ENCODE peak calls at places on chromosomes 13 and 19, in five cellular contexts. R is SK-N-SH, B is gastrocnemius medialis, I is tibial nerve, Q is fibroblast of lung. A is an unnamed sample. For H3K36me3, the result is how much of the 10 kb centered on the place peaks cover.

GRCh38 chr13:75407473-75407872 is 74.5 kb downstream of the TBC1D4 start:
- DNase-seq in Q (no peak), R (no peak), I (no peak), B (no peak), A (no peak)

GRCh38 chr13:51328488-51328887 is 11.0 kb upstream of the SERPINE3 start:
- DNase-seq in I (no peak), B (no peak), Q (no peak), R (no peak), A (no peak)

GRCh38 chr13:113547248-113547971 is 37.1 kb upstream of the TFDP1 start:
- DNase-seq in B (peak), Q (peak), I (peak), R (no peak), A (peak)

GRCh38 chr19:38079926-38080380 is 144.1 kb downstream of the DPF1 start:
- DNase-seq in B (no peak), Q (peak), I (no peak), R (no peak), A (no peak)

GRCh38 chr19:42250249-42250665 is 4.7 kb downstream of the ERF start:
- DNase-seq in R (no peak), I (no peak), Q (no peak), B (peak), A (peak)

GRCh38 chr13:113539176-113539575 is 45.4 kb upstream of the TFDP1 start:
- DNase-seq in I (no peak), Q (no peak), R (no peak), B (no peak), A (peak)

GRCh38 chr13:36102721-36103120 is 28.5 kb downstream of the DCLK1 start:
- DNase-seq in R (no peak), B (no peak), Q (no peak), I (no peak), A (no peak)

GRCh38 chr19:58182577-58182988 is 278 bp upstream of the ZNF274 start:
- DNase-seq in R (peak), I (no peak), Q (no peak), B (no peak), A (no peak)

GRCh38 chr13:65638572-65639168 is 1591.5 kb downstream of the PCDH9 start:
- DNase-seq in Q (peak), R (peak), B (no peak), I (peak), A (no peak)

GRCh38 chr13:93559718-93560117 is 333.1 kb downstream of the GPC6 start:
- DNase-seq in R (no peak), I (no peak), B (no peak), Q (peak), A (no peak)

GRCh38 chr19:30742539-30742938 is 370.4 kb downstream of the ZNF536 start:
- DNase-seq in I (no peak), B (no peak), Q (no peak), R (peak), A (no peak)

GRCh38 chr19:19276386-19276785 is 3.3 kb upstream of the TM6SF2 start:
- DNase-seq in I (no peak), B (no peak), Q (peak), R (peak), A (no peak)

GRCh38 chr13:21734961-21735360 is 64.1 kb downstream of the FGF9 start:
- DNase-seq in B (no peak), R (no peak), I (no peak), Q (no peak), A (no peak)

GRCh38 chr19:51000981-51001380 is 423 bp downstream of the KLK8 start:
- DNase-seq in I (no peak), R (no peak), B (no peak), Q (no peak), A (no peak)

GRCh38 chr19:369256-369655 is 24.7 kb upstream of the MIER2 start:
- DNase-seq in B (no peak), R (no peak), I (no peak), Q (no peak), A (no peak)

GRCh38 chr19:3801412-3802096 is 15.4 kb upstream of the MATK start:
- DNase-seq in Q (peak), R (peak), B (no peak), I (no peak), A (no peak)
- TF ChIP-seq CTCF in Q (peak), R (peak), B (no peak), I (no peak), A (no peak)

GRCh38 chr19:4366666-4367335 is 23.4 kb downstream of the MPND start:
- DNase-seq in R (no peak), I (no peak), B (no peak), Q (no peak), A (no peak)
- H3K36me3 ChIP-seq in R (under half), I (under half), B (under half), Q (under half), A (under half)

DNA sequence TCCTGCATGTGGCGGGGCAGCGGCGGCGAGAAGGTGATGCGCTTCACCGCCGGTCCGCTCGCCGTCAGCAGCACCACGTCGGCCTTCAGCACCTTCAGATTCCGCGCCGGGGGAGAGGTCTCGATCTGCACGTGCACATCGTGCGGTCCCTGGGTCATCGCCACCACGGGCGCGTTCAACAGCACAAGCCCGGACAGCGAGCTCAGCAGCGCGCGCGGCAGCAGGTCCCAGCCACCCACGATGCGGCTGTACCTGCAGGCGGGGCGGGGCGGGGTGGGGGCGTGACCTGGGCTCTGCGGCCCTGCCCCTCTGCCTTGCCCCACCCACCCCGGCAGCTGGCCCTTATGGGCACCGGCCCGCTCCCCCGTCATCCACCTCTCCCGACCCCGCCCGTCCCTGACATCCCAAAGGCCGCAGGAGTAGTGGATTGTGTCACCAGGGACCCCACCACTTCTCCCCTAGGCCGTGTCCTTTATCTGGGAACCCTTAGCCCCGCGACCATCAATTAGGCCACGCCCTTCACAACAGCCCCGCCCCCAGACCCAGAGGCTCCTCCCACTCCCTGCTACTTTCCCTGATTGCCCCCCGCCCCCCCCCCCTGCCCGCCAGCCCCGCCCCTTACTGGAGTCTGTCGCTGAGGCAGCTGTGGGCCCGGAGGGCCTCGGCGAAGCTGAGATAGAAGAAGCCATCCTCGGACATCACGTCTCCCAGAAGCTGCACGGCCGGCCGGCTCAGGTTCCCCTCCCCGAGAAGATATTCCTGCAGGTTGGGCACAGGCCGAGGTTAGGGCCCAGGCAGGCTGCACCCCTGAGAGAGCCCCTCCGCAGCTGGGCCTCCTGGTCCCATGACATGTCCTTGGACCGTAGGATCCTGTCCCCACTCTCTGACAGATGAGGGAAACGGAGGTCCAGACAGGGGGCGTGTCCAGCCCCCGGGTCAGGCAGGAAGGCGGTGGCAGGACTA is 6.1 kb downstream of the IL4I1 start:
- DNase-seq in R (peak), Q (no peak), I (no peak), B (no peak), A (peak)
- H3K4me3 ChIP-seq in R (peak), Q (no peak), I (peak), B (peak), A (peak)

DNA sequence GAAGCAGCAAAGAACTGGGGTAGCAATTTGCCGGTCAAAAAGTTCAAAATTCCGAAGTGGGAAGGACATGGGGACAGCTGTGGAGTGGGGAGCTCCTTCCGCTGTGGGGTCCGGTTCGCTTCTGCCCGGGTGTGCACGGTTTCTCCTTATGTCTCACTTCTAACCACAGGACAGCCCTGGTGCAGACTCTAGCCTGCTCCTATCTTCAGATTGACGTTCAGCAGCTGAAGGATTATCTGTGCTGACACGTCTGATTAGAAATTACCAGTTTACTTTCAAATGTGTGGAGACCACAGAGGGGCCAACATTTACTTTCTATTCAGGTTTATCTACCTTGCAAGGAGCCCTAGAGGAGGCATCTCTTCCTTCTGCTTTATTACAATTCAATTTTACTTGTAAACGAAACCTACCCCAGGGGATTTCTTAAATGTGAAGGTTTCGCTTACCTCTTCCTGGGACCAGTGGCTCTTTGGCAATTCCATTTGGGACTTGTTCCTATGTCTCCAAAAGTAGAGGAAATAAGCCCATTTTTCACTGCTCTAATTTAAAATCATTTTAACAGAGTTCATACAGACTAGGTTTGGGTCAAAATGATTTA is 27.3 kb downstream of the LHFPL6 start:
- DNase-seq in R (no peak), I (no peak), B (no peak), Q (no peak), A (no peak)
- TF ChIP-seq CTCF in R (no peak), I (no peak), B (no peak), Q (no peak), A (no peak)

GRCh38 chr19:21824679-21825078 is 11.3 kb downstream of the ZNF43 start:
- DNase-seq in I (no peak), R (no peak), B (no peak), Q (peak), A (no peak)

GRCh38 chr19:21823224-21823623 is 12.8 kb downstream of the ZNF43 start:
- DNase-seq in R (no peak), B (no peak), Q (no peak), I (no peak), A (no peak)
- H3K36me3 ChIP-seq in R (half or more), B (under half), Q (under half), I (under half), A (under half)

GRCh38 chr19:1502433-1503088 is 10.3 kb downstream of the ADAMTSL5 start:
- DNase-seq in I (no peak), Q (no peak), R (no peak), B (no peak), A (no peak)
- H3K4me3 ChIP-seq in I (no peak), Q (no peak), R (no peak), B (no peak), A (no peak)